ENCODE peak calls at places on chromosomes 7 and 10, in five cellular contexts. X is H9, F is IMR-90, Z is mesenchymal stem cell, O is mesendoderm. S is an unnamed sample.

GRCh38 chr10:88271736-88272135 is 311.4 kb downstream of the RNLS start:
- DNase-seq in O (no peak), Z (peak), F (peak), X (no peak), S (no peak)

GRCh38 chr10:51244739-51245138 is 170.5 kb downstream of the PRKG1 start:
- DNase-seq in F (peak), O (peak), X (no peak), Z (peak), S (peak)

GRCh38 chr7:47228386-47229014 is 353.4 kb downstream of the TNS3 start:
- DNase-seq in X (peak), Z (no peak), F (no peak), O (peak), S (no peak)

GRCh38 chr10:109988231-109988630 is 19.6 kb upstream of the ADD3 start:
- DNase-seq in F (no peak), X (no peak), O (no peak), Z (no peak), S (no peak)

GRCh38 chr7:148304456-148304855 is 286.1 kb upstream of the C7orf33 start:
- DNase-seq in X (no peak), O (peak), Z (no peak), F (no peak), S (no peak)

GRCh38 chr7:77954773-77955562 is 156.4 kb downstream of the PHTF2 start:
- DNase-seq in O (no peak), X (no peak), F (peak), Z (peak), S (no peak)

GRCh38 chr7:149753370-149754233 is 19.8 kb downstream of the ZNF467 start:
- DNase-seq in F (peak), X (peak), Z (peak), O (peak), S (no peak)

GRCh38 chr10:60271319-60272040 is 118.2 kb downstream of the ANK3 start:
- DNase-seq in Z (no peak), F (no peak), X (no peak), O (no peak), S (no peak)

GRCh38 chr7:41445432-41445831 is 257.5 kb downstream of the INHBA start:
- DNase-seq in O (no peak), F (no peak), X (no peak), Z (no peak), S (no peak)

GRCh38 chr10:33945051-33945450 is 610.6 kb upstream of the NRP1 start:
- DNase-seq in Z (no peak), X (no peak), F (no peak), O (no peak), S (no peak)

GRCh38 chr7:143304938-143305337 is 11.0 kb upstream of the CLCN1 start:
- DNase-seq in X (no peak), Z (no peak), F (no peak), O (no peak), S (no peak)

GRCh38 chr7:4042402-4042801 is 639.7 kb upstream of the FOXK1 start:
- DNase-seq in X (no peak), Z (no peak), O (no peak), F (no peak), S (no peak)

GRCh38 chr7:133563196-133563707 is 310.4 kb downstream of the EXOC4 start:
- DNase-seq in F (no peak), X (no peak), O (no peak), Z (no peak), S (no peak)

GRCh38 chr10:36534471-36535002 is 590.9 kb upstream of the ANKRD30A start:
- DNase-seq in O (peak), Z (peak), F (peak), X (no peak), S (no peak)

GRCh38 chr10:43231523-43232078 is 35.3 kb downstream of the RASGEF1A start:
- DNase-seq in X (peak), Z (no peak), O (no peak), F (no peak), S (no peak)

GRCh38 chr10:122474145-122474739 is 12.9 kb downstream of the HTRA1 start:
- DNase-seq in X (no peak), F (no peak), O (no peak), Z (peak), S (no peak)

GRCh38 chr7:78345293-78345692 is 546.7 kb downstream of the PHTF2 start:
- DNase-seq in Z (no peak), F (no peak), X (no peak), O (no peak), S (no peak)

GRCh38 chr7:91826377-91826776 is 54.1 kb downstream of the MTERF1 start:
- DNase-seq in O (peak), X (no peak), Z (no peak), F (peak), S (no peak)

GRCh38 chr7:157663061-157663863 is 326.5 kb downstream of the DNAJB6 start:
- DNase-seq in O (no peak), X (no peak), F (no peak), Z (no peak), S (no peak)

GRCh38 chr10:58701398-58702135 is 188.9 kb downstream of the BICC1 start:
- DNase-seq in O (no peak), X (no peak), Z (no peak), F (peak), S (no peak)

GRCh38 chr7:107213193-107213788 is 44.5 kb downstream of the HBP1 start:
- DNase-seq in Z (no peak), F (no peak), O (no peak), X (peak), S (no peak)

GRCh38 chr10:102782698-102783540 is 39.2 kb downstream of the WBP1L start:
- DNase-seq in F (peak), Z (peak), X (no peak), O (peak), S (no peak)

GRCh38 chr10:29772403-29772802 is 137.6 kb upstream of the SVIL start:
- DNase-seq in X (no peak), F (no peak), O (no peak), Z (no peak), S (no peak)

GRCh38 chr10:131574707-131575430 is 263.3 kb upstream of the TCERG1L start:
- DNase-seq in Z (no peak), F (no peak), X (no peak), O (no peak), S (no peak)

GRCh38 chr7:137755846-137756685 is 90.7 kb downstream of the DGKI start:
- DNase-seq in X (no peak), F (peak), O (peak), Z (no peak), S (no peak)

GRCh38 chr10:127882801-127883459 is 9.8 kb downstream of the CLRN3 start:
- DNase-seq in Z (no peak), X (no peak), F (no peak), O (no peak), S (no peak)
- H3K23ac ChIP-seq in Z (no peak), X (no peak), F (no peak), O (no peak), S (no peak)

GRCh38 chr7:105854516-105854915 is 21.9 kb downstream of the ATXN7L1 start:
- DNase-seq in Z (no peak), F (no peak), X (no peak), O (no peak), S (no peak)

GRCh38 chr7:105857009-105857952 is 19.1 kb downstream of the ATXN7L1 start:
- DNase-seq in Z (no peak), O (no peak), F (no peak), X (no peak), S (no peak)

GRCh38 chr7:105849122-105849855 is 27.1 kb downstream of the ATXN7L1 start:
- DNase-seq in F (no peak), O (peak), Z (peak), X (peak), S (no peak)

GRCh38 chr7:105851064-105851463 is 25.3 kb downstream of the ATXN7L1 start:
- DNase-seq in F (no peak), Z (no peak), X (no peak), O (no peak), S (no peak)

DNA sequence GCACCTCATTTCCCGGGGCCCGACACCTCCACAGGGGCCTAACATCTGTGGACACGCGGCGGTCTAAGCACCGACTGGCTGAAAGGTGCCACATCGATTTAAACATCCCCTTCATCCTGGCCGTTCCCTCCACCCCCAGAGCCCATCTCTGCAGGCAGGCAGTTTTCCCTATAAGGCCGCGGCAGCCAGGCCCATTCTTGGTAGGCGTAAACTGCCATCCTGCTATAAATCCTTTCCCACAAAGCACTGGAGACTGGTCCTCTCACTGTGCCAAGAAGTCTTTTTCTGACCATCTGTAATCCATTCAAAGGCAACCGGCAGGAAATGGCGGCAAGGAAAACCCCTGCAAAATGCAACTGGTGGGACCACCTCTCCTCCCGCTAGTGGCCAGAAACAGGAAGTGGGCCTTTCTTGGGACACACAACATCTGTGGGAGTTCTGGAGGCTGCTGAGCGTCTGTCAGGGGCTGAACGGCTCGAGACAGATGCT is 22.4 kb downstream of the ATXN7L1 start:
- DNase-seq in Z (peak), X (no peak), F (peak), O (no peak), S (no peak)
- H3K23ac ChIP-seq in Z (no peak), X (no peak), F (no peak), O (no peak), S (no peak)

GRCh38 chr7:141860207-141860606 is 18.9 kb upstream of the PRSS37 start:
- DNase-seq in O (no peak), X (no peak), F (no peak), Z (no peak), S (no peak)
- H3K23ac ChIP-seq in O (no peak), X (no peak), F (no peak), Z (no peak), S (no peak)

DNA sequence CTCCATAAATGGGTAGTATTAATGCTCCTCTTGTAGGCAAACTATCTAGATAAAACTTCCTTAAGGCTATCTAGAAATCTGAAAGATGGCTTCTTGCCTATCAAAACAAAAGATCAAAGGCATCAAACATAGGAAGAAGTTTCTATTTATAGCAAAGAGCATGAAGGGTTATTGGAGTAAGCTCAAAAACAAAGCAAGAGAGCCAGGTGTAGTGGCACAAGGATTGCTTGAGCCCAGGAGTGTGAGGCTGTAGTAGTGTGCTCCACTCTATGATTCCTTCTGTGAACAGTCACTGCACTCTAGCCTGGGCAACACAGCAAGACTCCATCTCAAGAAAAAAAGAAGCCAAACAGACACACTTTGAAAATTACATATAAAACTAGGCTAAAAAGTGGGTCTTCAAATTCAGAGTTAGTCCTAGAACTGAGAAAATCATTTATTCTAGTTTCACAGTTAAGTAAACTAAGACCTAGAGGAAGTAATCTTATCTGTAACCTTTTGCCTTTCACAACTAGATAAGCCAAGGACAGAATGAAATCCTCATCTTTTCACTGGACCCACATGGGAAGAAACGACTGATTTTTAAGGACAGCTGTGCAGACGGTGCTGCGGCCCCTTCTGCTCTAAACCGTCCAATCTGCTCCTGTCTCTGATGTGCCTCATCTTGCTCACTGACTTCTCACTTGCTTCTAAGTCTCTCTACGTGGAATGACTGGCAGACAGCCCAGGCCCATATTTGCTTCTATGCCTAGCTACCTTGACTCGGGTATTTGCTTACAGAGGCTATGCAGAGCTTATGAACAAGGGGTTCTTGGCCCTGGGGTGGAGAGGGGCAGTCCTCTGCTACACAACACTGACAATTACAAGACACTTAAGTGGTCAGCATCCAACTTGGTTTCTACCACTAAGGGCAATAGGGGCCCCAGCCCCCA is 50.0 kb downstream of the ESYT2 start:
- DNase-seq in F (peak), X (no peak), Z (no peak), O (no peak), S (no peak)
- H3K23ac ChIP-seq in F (no peak), X (no peak), Z (no peak), O (no peak), S (peak)

DNA sequence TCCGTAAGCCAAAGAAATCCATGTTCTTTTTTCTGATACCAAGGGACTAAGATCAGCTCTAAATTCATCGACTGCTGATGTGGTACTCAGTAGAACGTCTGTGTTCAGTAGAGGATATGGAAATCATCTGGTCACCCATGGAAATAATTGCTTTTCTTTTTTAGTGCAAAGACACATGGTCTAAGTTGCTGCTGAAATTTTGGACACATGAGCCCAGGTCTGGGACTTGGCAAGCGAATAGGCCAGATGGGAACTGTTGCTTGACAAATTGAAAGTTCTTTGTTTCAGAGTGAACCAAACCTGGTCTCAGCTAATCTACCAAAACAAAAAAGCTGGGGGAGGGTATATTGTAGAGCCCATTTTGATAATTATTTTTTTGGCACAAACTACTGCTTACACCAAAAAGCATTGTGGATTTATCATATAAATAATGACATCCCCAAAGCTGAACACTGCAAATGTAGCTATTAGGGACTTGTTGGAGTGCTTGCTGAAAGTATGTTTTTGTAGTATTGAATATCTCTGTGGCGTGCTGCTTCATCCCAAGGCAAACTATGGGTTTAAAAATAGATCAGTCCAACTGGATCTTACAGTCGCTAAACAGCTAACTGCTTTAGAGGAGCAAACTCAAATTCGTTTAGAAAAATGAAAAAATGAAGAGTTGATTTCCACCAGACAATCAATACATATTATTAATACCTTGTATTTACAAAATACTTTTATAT is 144.7 kb downstream of the TRIL start:
- DNase-seq in Z (no peak), O (no peak), X (no peak), F (no peak), S (no peak)
- H3K23ac ChIP-seq in Z (no peak), O (no peak), X (no peak), F (no peak), S (no peak)

GRCh38 chr7:139091677-139091996 is 17.9 kb downstream of the ZC3HAV1 start:
- DNase-seq in Z (no peak), X (no peak), F (no peak), O (peak), S (no peak)

GRCh38 chr7:139094596-139094995 is 14.9 kb downstream of the ZC3HAV1 start:
- DNase-seq in X (no peak), O (peak), F (peak), Z (no peak), S (no peak)

GRCh38 chr7:139094030-139094429 is 15.5 kb downstream of the ZC3HAV1 start:
- DNase-seq in O (no peak), X (no peak), Z (no peak), F (no peak), S (no peak)

GRCh38 chr7:139095194-139095659 is 14.3 kb downstream of the ZC3HAV1 start:
- DNase-seq in F (no peak), O (peak), X (peak), Z (no peak), S (no peak)

GRCh38 chr7:139092090-139092796 is 17.3 kb downstream of the ZC3HAV1 start:
- DNase-seq in Z (no peak), F (no peak), O (peak), X (no peak), S (no peak)
- H3K23ac ChIP-seq in Z (no peak), F (no peak), O (no peak), X (no peak), S (no peak)

GRCh38 chr7:52547301-52547920 is 488.0 kb upstream of the POM121L12 start:
- DNase-seq in Z (no peak), O (peak), X (no peak), F (no peak), S (no peak)
- H3K23ac ChIP-seq in Z (no peak), O (no peak), X (no peak), F (no peak), S (no peak)

S was measured in neuronal stem cell.